ENCODE peak calls at places on chromosomes 13 and 19, in five cellular contexts. One of them, this sample, is unnamed.

GRCh38 chr19:4639531-4640246 is 373 bp downstream of the TNFAIP8L1 start:
- DNase-seq in pancreas: no peak
- DNase-seq in mucosa of descending colon: peak; percentile 71
- DNase-seq in GM10248: peak; percentile 45
- DNase-seq in brain microvascular endothelial cell: no peak
- DNase-seq in this sample: no peak

GRCh38 chr19:29375429-29376093 is 150.2 kb upstream of the VSTM2B start:
- DNase-seq in pancreas: no peak
- DNase-seq in mucosa of descending colon: no peak
- DNase-seq in GM10248: no peak
- DNase-seq in brain microvascular endothelial cell: no peak
- DNase-seq in this sample: no peak

GRCh38 chr19:16625183-16625958 is 2.6 kb downstream of the MED26 start:
- DNase-seq in pancreas: no peak
- DNase-seq in mucosa of descending colon: no peak
- DNase-seq in GM10248: no peak
- DNase-seq in brain microvascular endothelial cell: no peak
- DNase-seq in this sample: no peak

GRCh38 chr13:113413178-113413897 is 40.0 kb downstream of the ADPRHL1 start:
- DNase-seq in pancreas: no peak
- DNase-seq in mucosa of descending colon: no peak
- DNase-seq in GM10248: no peak
- DNase-seq in brain microvascular endothelial cell: no peak
- DNase-seq in this sample: no peak

GRCh38 chr19:55283548-55284393 is at the start of gene BRSK1:
- DNase-seq in pancreas: no peak
- DNase-seq in mucosa of descending colon: peak; percentile 47
- DNase-seq in GM10248: no peak
- DNase-seq in brain microvascular endothelial cell: peak; percentile 40
- DNase-seq in this sample: no peak

GRCh38 chr13:26855071-26855470 is 94.5 kb upstream of the GPR12 start:
- DNase-seq in pancreas: no peak
- DNase-seq in mucosa of descending colon: no peak
- DNase-seq in GM10248: no peak
- DNase-seq in brain microvascular endothelial cell: no peak
- DNase-seq in this sample: no peak

GRCh38 chr13:99311748-99312492 is 4.7 kb upstream of the GPR183 start:
- DNase-seq in pancreas: no peak
- DNase-seq in mucosa of descending colon: no peak
- DNase-seq in GM10248: no peak
- DNase-seq in brain microvascular endothelial cell: no peak
- DNase-seq in this sample: no peak

GRCh38 chr19:35087393-35087792 is 28.2 kb upstream of the FXYD3 start:
- DNase-seq in pancreas: no peak
- DNase-seq in mucosa of descending colon: no peak
- DNase-seq in GM10248: no peak
- DNase-seq in brain microvascular endothelial cell: no peak
- DNase-seq in this sample: no peak

GRCh38 chr19:17829855-17830566 is 8.7 kb upstream of the INSL3 start:
- DNase-seq in pancreas: peak; percentile 27
- DNase-seq in mucosa of descending colon: peak; percentile 67
- DNase-seq in GM10248: no peak
- DNase-seq in brain microvascular endothelial cell: peak; percentile 14
- DNase-seq in this sample: no peak

GRCh38 chr13:102620512-102620911 is 23.7 kb downstream of the TPP2 start:
- DNase-seq in pancreas: no peak
- DNase-seq in mucosa of descending colon: no peak
- DNase-seq in GM10248: no peak
- DNase-seq in brain microvascular endothelial cell: no peak
- DNase-seq in this sample: no peak

GRCh38 chr13:80217614-80218456 is 123.1 kb downstream of the SPRY2 start:
- DNase-seq in pancreas: no peak
- DNase-seq in mucosa of descending colon: no peak
- DNase-seq in GM10248: no peak
- DNase-seq in brain microvascular endothelial cell: peak; percentile 93
- DNase-seq in this sample: no peak

GRCh38 chr19:37692956-37693660 is 26.5 kb downstream of the ZNF607 start:
- DNase-seq in pancreas: no peak
- DNase-seq in mucosa of descending colon: no peak
- DNase-seq in GM10248: no peak
- DNase-seq in brain microvascular endothelial cell: no peak
- DNase-seq in this sample: no peak

GRCh38 chr13:23510979-23511735 is 59.1 kb upstream of the TNFRSF19 start:
- DNase-seq in pancreas: no peak
- DNase-seq in mucosa of descending colon: no peak
- DNase-seq in GM10248: peak; percentile 58
- DNase-seq in brain microvascular endothelial cell: peak; percentile 75
- DNase-seq in this sample: no peak

GRCh38 chr13:44470623-44471562 is 97.3 kb downstream of the SERP2 start:
- DNase-seq in pancreas: no peak
- DNase-seq in mucosa of descending colon: no peak
- DNase-seq in GM10248: no peak
- DNase-seq in brain microvascular endothelial cell: no peak
- DNase-seq in this sample: no peak

GRCh38 chr19:14113762-14114414 is 3.7 kb downstream of the PRKACA start:
- DNase-seq in pancreas: peak; percentile 35
- DNase-seq in mucosa of descending colon: peak; percentile 77
- DNase-seq in GM10248: no peak
- DNase-seq in brain microvascular endothelial cell: no peak
- DNase-seq in this sample: no peak

GRCh38 chr19:49301866-49302252 is 23.1 kb downstream of the SLC6A16 start:
- DNase-seq in pancreas: no peak
- DNase-seq in mucosa of descending colon: no peak
- DNase-seq in GM10248: no peak
- DNase-seq in brain microvascular endothelial cell: no peak
- DNase-seq in this sample: no peak

GRCh38 chr13:91111476-91112190 is 235.9 kb upstream of the MIR17HG start:
- DNase-seq in pancreas: no peak
- DNase-seq in mucosa of descending colon: no peak
- DNase-seq in GM10248: no peak
- DNase-seq in brain microvascular endothelial cell: no peak
- DNase-seq in this sample: no peak
- TF ChIP-seq CTCF in pancreas: no peak
- TF ChIP-seq CTCF in mucosa of descending colon: no peak
- TF ChIP-seq CTCF in GM10248: no peak
- TF ChIP-seq CTCF in brain microvascular endothelial cell: no peak
- TF ChIP-seq CTCF in this sample: no peak

GRCh38 chr13:90732049-90732448 is 615.4 kb upstream of the MIR17HG start:
- DNase-seq in pancreas: no peak
- DNase-seq in mucosa of descending colon: no peak
- DNase-seq in GM10248: no peak
- DNase-seq in brain microvascular endothelial cell: no peak
- DNase-seq in this sample: no peak
- TF ChIP-seq CTCF in pancreas: no peak
- TF ChIP-seq CTCF in mucosa of descending colon: no peak
- TF ChIP-seq CTCF in GM10248: no peak
- TF ChIP-seq CTCF in brain microvascular endothelial cell: peak; percentile 14
- TF ChIP-seq CTCF in this sample: no peak

DNA sequence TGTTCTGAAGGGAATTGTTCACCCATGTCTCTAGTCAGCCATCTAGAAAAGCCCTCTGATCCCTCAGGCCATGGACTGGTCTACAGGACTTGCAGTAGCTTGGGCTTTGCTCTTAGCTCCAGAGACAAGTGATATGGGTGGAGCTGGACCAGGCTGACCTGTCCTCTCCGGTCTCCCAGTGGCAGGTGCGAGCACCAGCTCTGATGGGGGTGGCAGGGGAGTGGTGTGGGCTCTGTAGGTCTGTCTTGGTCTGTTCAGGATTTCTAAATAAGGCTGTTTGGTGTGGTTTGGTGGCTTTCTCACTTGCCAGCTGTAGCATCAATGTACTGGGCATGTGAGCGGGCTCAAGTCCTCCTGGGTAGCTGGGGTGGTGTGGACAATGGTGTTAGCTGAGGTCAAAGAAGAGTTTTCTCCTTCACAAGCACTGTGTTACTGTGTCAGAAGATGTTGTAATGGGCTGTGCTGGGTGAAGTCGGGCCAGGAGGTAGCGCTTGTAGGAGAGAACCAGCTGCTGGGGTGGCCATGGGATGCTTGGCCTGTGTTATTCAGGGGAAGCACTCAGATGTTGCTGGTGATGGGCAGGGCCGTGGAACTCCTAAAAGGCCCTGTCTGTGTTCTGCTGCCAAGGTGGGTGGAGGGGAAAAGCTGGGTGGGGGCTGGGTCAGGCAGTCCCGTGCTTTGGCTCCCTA is 16.9 kb downstream of the GPC6 start:
- DNase-seq in pancreas: no peak
- DNase-seq in mucosa of descending colon: no peak
- DNase-seq in GM10248: no peak
- DNase-seq in brain microvascular endothelial cell: no peak
- DNase-seq in this sample: no peak
- TF ChIP-seq CTCF in pancreas: no peak
- TF ChIP-seq CTCF in mucosa of descending colon: no peak
- TF ChIP-seq CTCF in GM10248: no peak
- TF ChIP-seq CTCF in brain microvascular endothelial cell: no peak
- TF ChIP-seq CTCF in this sample: no peak

DNA sequence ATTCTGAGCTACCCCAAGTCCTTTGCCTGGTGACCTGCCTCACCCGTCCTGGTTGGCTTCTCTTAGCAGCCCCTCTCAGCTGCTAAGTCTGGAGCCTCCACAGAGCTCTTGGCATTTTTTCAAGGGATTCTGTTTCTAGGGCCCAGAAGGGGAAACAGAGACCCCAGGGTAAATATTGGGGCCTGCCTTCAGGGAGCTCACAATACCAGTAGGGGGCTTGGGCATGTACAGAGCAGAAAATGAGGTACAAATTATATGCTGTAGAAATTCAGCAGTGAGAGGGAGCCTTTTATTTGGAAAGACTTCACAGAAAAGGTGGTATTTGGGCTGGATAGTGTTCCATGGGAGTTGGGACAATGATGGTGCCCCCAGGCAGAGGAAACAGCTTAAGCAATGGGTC is 3.7 kb downstream of the SAMD4B start:
- DNase-seq in pancreas: no peak
- DNase-seq in mucosa of descending colon: no peak
- DNase-seq in GM10248: no peak
- DNase-seq in brain microvascular endothelial cell: no peak
- DNase-seq in this sample: no peak
- TF ChIP-seq CTCF in pancreas: no peak
- TF ChIP-seq CTCF in mucosa of descending colon: no peak
- TF ChIP-seq CTCF in GM10248: no peak
- TF ChIP-seq CTCF in brain microvascular endothelial cell: peak; percentile 35
- TF ChIP-seq CTCF in this sample: no peak

GRCh38 chr13:37208052-37208451 is 102.6 kb upstream of the CSNK1A1L start:
- DNase-seq in pancreas: no peak
- DNase-seq in mucosa of descending colon: no peak
- DNase-seq in GM10248: no peak
- DNase-seq in brain microvascular endothelial cell: no peak
- DNase-seq in this sample: no peak
- TF ChIP-seq CTCF in pancreas: no peak
- TF ChIP-seq CTCF in mucosa of descending colon: no peak
- TF ChIP-seq CTCF in GM10248: no peak
- TF ChIP-seq CTCF in brain microvascular endothelial cell: no peak
- TF ChIP-seq CTCF in this sample: no peak

DNA sequence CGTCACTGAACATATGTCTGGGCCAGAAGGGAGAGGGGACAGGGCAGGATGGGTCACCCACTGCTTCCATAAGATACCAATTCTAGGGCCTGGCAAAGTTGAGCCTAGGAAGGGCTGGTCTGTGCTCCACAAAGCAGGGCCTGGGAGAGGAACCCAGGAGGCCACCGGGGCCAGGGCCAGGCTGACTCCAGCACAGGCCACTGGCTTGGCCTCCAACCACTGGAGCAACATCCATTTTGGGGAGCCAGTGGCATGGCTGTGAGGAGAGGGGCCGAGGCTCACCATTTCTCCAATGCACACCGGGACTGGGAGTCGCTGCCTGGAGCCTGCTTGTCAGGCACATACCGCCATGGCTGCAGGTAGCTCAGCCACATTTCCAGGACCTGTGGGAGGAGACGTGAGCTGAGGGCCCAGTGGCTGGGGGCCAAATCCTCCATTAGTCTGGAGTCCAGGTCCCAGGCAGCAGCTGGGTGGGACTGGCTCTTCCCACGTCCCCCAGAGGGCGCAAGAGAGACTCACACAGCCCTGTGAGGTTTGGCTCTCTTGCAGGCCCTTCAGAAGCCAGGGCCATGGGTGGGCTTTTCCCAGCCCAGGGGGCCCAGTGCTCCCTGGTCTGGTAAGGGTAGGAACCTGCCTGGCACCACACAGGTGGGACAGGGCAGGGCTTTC is 27.7 kb downstream of the TUBA3C start:
- DNase-seq in pancreas: no peak
- DNase-seq in mucosa of descending colon: no peak
- DNase-seq in GM10248: no peak
- DNase-seq in brain microvascular endothelial cell: no peak
- DNase-seq in this sample: no peak
- TF ChIP-seq CTCF in pancreas: no peak
- TF ChIP-seq CTCF in mucosa of descending colon: no peak
- TF ChIP-seq CTCF in GM10248: no peak
- TF ChIP-seq CTCF in brain microvascular endothelial cell: no peak
- TF ChIP-seq CTCF in this sample: no peak

DNA sequence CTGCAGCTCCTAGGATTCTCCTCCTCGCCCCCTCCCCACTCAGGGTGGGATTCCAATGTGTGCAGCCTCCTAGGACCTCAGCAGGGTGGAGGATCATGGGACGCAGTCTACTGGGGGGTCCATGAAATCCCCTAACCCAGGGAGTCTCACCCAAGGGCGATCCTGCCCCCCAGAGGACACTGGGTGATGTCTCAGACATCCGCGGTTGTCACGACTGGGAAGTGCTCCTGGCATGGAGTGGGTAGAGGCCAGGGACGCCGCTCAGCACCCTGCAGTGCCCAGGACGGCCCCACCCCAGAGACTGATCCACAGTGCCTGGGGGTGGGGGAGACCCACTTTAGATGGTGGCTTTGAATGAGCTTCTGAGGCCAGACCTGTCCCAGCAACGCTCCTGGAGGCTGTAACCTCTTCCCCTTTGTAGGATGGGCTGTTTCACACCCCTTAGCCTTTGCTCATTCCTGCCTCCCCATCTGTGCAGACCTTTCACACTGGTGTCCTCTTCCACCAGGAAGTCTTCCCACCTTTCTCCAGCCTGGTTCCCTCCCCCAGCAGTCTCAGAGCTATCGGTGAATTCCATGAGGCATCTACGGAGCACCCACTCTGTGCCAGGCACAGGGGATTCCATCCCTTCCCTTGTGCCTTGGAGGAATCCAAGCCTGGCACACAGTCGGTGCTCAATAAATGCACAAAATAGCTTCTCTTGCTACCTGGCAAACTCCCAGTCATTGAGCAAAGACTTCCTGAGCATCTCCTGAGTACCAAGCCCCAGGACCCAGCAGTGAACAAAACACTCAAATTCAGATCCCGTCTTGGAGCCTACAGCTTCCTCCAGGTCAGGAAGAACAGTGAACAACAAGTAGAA is 10.5 kb downstream of the SMIM24 start:
- DNase-seq in pancreas: no peak
- DNase-seq in mucosa of descending colon: no peak
- DNase-seq in GM10248: no peak
- DNase-seq in brain microvascular endothelial cell: no peak
- DNase-seq in this sample: no peak
- TF ChIP-seq CTCF in pancreas: no peak
- TF ChIP-seq CTCF in mucosa of descending colon: no peak
- TF ChIP-seq CTCF in GM10248: no peak
- TF ChIP-seq CTCF in brain microvascular endothelial cell: peak; percentile 40
- TF ChIP-seq CTCF in this sample: peak; percentile 13

DNA sequence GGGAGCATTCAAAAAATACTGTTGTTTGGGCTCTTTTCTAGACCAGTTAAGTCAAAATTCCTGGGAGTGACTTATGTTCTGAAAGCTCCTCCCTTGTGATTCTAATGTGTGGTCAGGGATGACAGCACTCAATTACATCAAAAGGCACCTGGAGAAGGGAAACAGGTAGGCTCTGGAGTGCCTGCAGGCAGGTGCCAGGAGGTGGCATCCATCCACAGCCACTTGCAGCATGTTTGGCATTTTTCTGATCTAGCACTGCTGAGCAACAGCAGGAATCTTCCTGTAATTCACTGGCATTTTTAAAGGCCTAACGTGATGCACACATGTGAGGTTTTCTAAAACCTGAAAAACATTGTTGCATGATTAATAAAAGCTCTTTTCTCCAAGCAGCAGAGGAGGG is 94.6 kb downstream of the CCNA1 start:
- DNase-seq in pancreas: no peak
- DNase-seq in mucosa of descending colon: no peak
- DNase-seq in GM10248: no peak
- DNase-seq in brain microvascular endothelial cell: no peak
- DNase-seq in this sample: no peak
- TF ChIP-seq CTCF in pancreas: no peak
- TF ChIP-seq CTCF in mucosa of descending colon: no peak
- TF ChIP-seq CTCF in GM10248: no peak
- TF ChIP-seq CTCF in brain microvascular endothelial cell: no peak
- TF ChIP-seq CTCF in this sample: no peak

This sample was measured in esophagus squamous epithelium.